ENCODE peak calls at places on chromosome 5, in ten cellular contexts. O, I, K, F, E, Y, H, W, B and C are unnamed samples. For H3K27me3, the result is how much of the 10 kb centered on the place peaks cover.

GRCh38 chr5:77145666-77146065 is 58.6 kb upstream of the ZBED3 start:
- DNase-seq in O (no peak), K (no peak), Y (no peak), W (no peak), F (no peak), H (no peak), E (no peak), I (no peak), B (no peak), C (no peak)

GRCh38 chr5:133256276-133256675 is 204.5 kb downstream of the HSPA4 start:
- DNase-seq in O (no peak), E (no peak), I (no peak), Y (no peak), B (no peak), H (no peak), W (no peak), K (no peak), F (no peak), C (no peak)

GRCh38 chr5:66242050-66242449 is 98.0 kb downstream of the SREK1 start:
- DNase-seq in E (no peak), F (no peak), H (no peak), W (no peak), B (no peak), Y (no peak), I (no peak), K (no peak), O (no peak), C (no peak)

GRCh38 chr5:154743812-154744211 is 11.4 kb upstream of the LARP1 start:
- DNase-seq in I (no peak), W (no peak), H (no peak), O (no peak), F (no peak), K (peak), Y (no peak), E (no peak), B (no peak), C (no peak)

GRCh38 chr5:160293901-160294561 is 18.3 kb downstream of the CCNJL start:
- DNase-seq in H (peak), E (no peak), W (no peak), F (peak), K (no peak), I (peak), O (peak), B (no peak), Y (no peak), C (peak)

GRCh38 chr5:178346607-178347334 is 114.2 kb upstream of the PHYKPL start:
- DNase-seq in E (no peak), W (no peak), B (no peak), O (no peak), H (peak), I (no peak), Y (no peak), F (no peak), K (no peak), C (no peak)

GRCh38 chr5:179467441-179467840 is 82.9 kb upstream of the RUFY1 start:
- DNase-seq in B (no peak), F (no peak), E (no peak), Y (no peak), K (no peak), H (no peak), W (no peak), O (no peak), I (no peak), C (no peak)

GRCh38 chr5:2353211-2353610 is 398.3 kb downstream of the IRX2 start:
- DNase-seq in B (no peak), F (no peak), I (no peak), W (no peak), E (no peak), O (no peak), K (no peak), Y (no peak), H (no peak), C (no peak)

GRCh38 chr5:140175367-140176027 is 509 bp downstream of the CYSTM1 start:
- DNase-seq in W (peak), F (peak), K (peak), O (peak), Y (no peak), B (no peak), I (peak), E (peak), H (peak), C (peak)

GRCh38 chr5:151483176-151483575 is 35.8 kb downstream of the SLC36A1 start:
- DNase-seq in I (peak), F (no peak), E (no peak), K (no peak), B (no peak), Y (no peak), H (no peak), O (no peak), W (no peak), C (peak)

GRCh38 chr5:79689541-79690466 is at the start of gene CMYA5:
- DNase-seq in O (peak), H (no peak), I (peak), W (peak), B (no peak), Y (no peak), E (peak), K (no peak), F (peak), C (no peak)

GRCh38 chr5:156094001-156094400 is 233.0 kb upstream of the SGCD start:
- DNase-seq in W (no peak), F (no peak), H (no peak), O (no peak), K (no peak), B (no peak), Y (no peak), E (no peak), I (peak), C (no peak)

GRCh38 chr5:12392246-12392645 is 488.0 kb upstream of the CTNND2 start:
- DNase-seq in W (no peak), B (no peak), Y (no peak), O (no peak), K (no peak), H (no peak), E (no peak), I (no peak), F (no peak), C (no peak)

GRCh38 chr5:116944171-116944570 is 369.5 kb upstream of the SEMA6A start:
- DNase-seq in B (no peak), W (peak), F (no peak), E (no peak), H (no peak), O (no peak), K (no peak), I (peak), Y (no peak), C (no peak)

GRCh38 chr5:6867712-6868111 is 154.5 kb downstream of the TENT4A start:
- DNase-seq in O (no peak), W (no peak), H (no peak), Y (no peak), K (no peak), I (no peak), F (no peak), E (no peak), B (no peak), C (no peak)

GRCh38 chr5:95617057-95617456 is 2.8 kb upstream of the GPR150 start:
- DNase-seq in F (no peak), B (no peak), E (no peak), Y (peak), O (no peak), H (no peak), K (no peak), I (no peak), W (no peak), C (no peak)

GRCh38 chr5:89372176-89372575 is 489.2 kb upstream of the MEF2C start:
- DNase-seq in E (no peak), Y (no peak), H (no peak), O (no peak), B (no peak), W (no peak), K (no peak), I (no peak), F (no peak), C (no peak)

GRCh38 chr5:111603446-111603827 is 91.1 kb upstream of the STARD4 start:
- DNase-seq in K (no peak), H (no peak), O (no peak), W (no peak), B (no peak), F (no peak), I (no peak), Y (no peak), E (no peak), C (no peak)

GRCh38 chr5:108726446-108727091 is 21.1 kb upstream of the FER start:
- DNase-seq in E (no peak), F (no peak), W (no peak), K (no peak), I (no peak), B (no peak), H (no peak), O (no peak), Y (no peak), C (no peak)

GRCh38 chr5:133817456-133817855 is 151.0 kb downstream of the C5orf15 start:
- DNase-seq in O (no peak), F (no peak), E (no peak), I (no peak), Y (no peak), W (no peak), K (no peak), H (no peak), B (no peak), C (no peak)

GRCh38 chr5:54725391-54726280 is 208.1 kb downstream of the SNX18 start:
- DNase-seq in F (no peak), Y (no peak), W (no peak), H (no peak), I (no peak), O (no peak), B (no peak), E (no peak), K (no peak), C (no peak)

GRCh38 chr5:179421156-179421895 is 76.1 kb upstream of the ADAMTS2 start:
- DNase-seq in B (no peak), I (no peak), F (no peak), Y (no peak), E (peak), K (peak), W (no peak), H (no peak), O (no peak), C (no peak)

GRCh38 chr5:177369050-177369912 is 11.6 kb downstream of the RGS14 start:
- DNase-seq in W (no peak), B (no peak), O (no peak), K (peak), I (peak), F (no peak), Y (no peak), H (no peak), E (peak), C (no peak)

GRCh38 chr5:132473019-132473531 is 17.5 kb downstream of the IRF1 start:
- DNase-seq in O (peak), K (no peak), I (no peak), Y (no peak), F (peak), W (no peak), E (peak), H (peak), B (no peak), C (no peak)

GRCh38 chr5:150946351-150946905 is 41.6 kb upstream of the ZNF300 start:
- DNase-seq in I (no peak), W (peak), O (peak), B (no peak), E (peak), H (peak), Y (no peak), K (peak), F (peak), C (no peak)

GRCh38 chr5:65914644-65915196 is 11.7 kb upstream of the ERBIN start:
- DNase-seq in H (no peak), W (no peak), K (no peak), O (no peak), Y (no peak), I (no peak), F (no peak), E (no peak), B (no peak), C (no peak)

GRCh38 chr5:79229357-79230174 is 6.4 kb upstream of the JMY start:
- DNase-seq in F (no peak), K (peak), Y (peak), H (peak), I (no peak), B (no peak), O (no peak), W (no peak), E (no peak), C (no peak)

GRCh38 chr5:96952118-96952750 is 16.4 kb downstream of the LNPEP start:
- DNase-seq in H (no peak), K (no peak), I (no peak), O (no peak), B (no peak), E (no peak), W (no peak), F (no peak), Y (no peak), C (no peak)

GRCh38 chr5:102866315-102866693 is 111.2 kb downstream of the PAM start:
- DNase-seq in Y (no peak), O (no peak), F (no peak), E (no peak), K (no peak), I (no peak), W (no peak), H (no peak), B (no peak), C (no peak)
- TF ChIP-seq CTCF in Y (no peak), O (no peak), F (no peak), E (no peak), K (no peak), I (no peak), W (no peak), H (no peak), B (no peak), C (no peak)

GRCh38 chr5:174147551-174147950 is 102.0 kb downstream of the NSG2 start:
- DNase-seq in K (no peak), W (no peak), H (no peak), O (no peak), I (no peak), Y (no peak), E (no peak), B (no peak), F (no peak), C (no peak)
- TF ChIP-seq POLR2AphosphoS5 in K (no peak), W (no peak), H (no peak), O (no peak), I (no peak), Y (no peak), E (no peak), B (no peak), F (no peak), C (no peak)

DNA sequence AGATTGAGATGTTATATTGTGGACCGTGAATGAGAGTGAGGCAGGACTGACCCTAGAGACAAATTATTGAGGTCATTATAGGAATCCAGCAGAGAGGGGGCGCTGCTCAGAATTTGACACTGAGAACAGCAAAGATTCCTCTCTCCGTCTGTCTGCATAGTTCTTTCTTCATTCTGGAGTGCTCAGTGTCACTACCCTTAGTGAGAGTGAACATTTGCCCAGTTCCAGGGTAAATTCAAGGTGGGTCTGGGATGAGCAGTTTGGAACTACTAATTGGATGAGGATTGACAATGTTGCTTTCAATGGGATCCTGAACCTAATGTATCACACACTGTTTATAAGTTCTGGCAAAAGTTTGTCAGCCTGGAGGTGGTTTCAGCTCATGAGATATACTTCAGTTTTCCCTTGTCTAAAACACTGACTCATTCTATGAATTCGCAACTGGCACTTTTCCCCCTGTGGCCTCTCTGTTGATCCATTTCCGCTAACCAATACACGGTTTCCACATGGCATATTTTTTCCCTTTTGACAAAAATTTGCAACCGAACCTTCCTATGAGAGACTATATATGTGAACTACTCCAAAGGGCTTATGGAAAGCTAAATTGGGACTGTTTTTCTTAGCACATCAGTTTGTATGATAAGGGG is 1240.8 kb upstream of the WWC1 start:
- DNase-seq in I (peak), W (no peak), F (no peak), E (no peak), Y (no peak), O (no peak), H (no peak), B (no peak), K (no peak), C (no peak)
- H3K27me3 ChIP-seq in I (under half), W (under half), F (under half), E (under half), Y (under half), O (under half), H (under half), B (under half), K (under half), C (under half)

DNA sequence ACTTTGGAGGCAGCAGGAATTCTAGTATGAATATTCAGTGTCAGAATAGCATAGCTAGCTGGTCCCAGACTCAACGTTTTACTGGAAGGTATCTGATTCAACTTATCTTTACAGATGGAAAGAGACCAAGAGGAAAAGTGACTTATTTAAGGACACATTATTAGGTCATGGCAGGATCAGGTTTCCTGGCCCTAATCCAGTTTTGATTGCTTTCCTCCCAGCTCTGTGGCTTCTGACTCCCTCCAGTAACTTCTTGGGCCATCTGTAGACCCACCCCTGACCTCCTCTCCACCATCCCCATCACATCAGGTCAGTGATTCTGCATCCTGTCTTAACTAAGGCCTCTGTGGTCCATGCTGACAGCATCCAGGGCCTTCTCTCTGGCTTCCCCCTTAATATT is 38.4 kb downstream of the SH3TC2 start:
- DNase-seq in Y (no peak), E (no peak), F (no peak), B (no peak), H (no peak), I (no peak), K (no peak), W (no peak), O (no peak), C (no peak)
- TF ChIP-seq CTCF in Y (no peak), E (no peak), F (no peak), B (no peak), H (no peak), I (no peak), K (no peak), W (no peak), O (no peak), C (no peak)

DNA sequence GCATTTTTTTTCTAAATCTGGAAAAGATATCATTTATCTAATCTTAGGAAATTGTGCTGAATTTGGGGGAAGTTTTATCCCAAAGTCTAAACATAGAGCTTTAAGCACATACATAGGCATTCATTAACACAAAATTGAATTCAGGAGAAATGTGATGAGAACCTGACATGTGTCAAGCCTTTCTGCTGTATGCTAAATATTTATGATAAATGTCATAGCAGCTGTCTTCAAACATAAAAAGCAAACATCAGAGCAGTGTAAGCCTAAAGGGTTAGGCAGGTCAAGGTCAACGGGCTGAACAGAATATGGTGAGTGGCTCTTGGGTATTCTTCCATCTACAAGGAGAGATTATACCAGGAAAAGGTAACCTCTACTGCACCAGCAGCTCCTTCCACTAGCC is 737.2 kb upstream of the ZNF608 start:
- DNase-seq in W (no peak), Y (no peak), O (no peak), E (no peak), F (no peak), H (no peak), B (no peak), I (no peak), K (no peak), C (no peak)
- TF ChIP-seq POLR2AphosphoS5 in W (no peak), Y (no peak), O (no peak), E (no peak), F (no peak), H (no peak), B (no peak), I (no peak), K (no peak), C (no peak)

DNA sequence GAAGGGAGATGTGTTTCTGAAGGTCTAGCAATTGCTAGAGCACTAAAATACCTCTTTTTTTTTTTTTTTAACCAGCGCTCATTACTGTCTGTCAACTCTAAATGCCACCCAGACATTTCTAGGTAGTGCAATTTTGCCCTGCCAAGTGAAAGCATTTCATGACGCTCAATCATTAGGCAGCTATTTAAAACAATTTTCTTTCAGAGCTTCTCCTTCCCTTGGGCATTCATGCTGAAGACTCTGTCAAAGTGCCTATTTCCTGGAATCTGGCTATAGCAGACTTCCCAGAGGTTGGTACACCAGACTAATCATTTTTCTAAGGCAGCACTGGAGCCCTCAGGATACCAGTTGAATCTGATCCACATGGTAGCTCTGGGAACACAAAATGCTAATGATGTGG is 97.0 kb upstream of the ANKRD55 start:
- DNase-seq in K (no peak), H (no peak), W (no peak), Y (no peak), O (no peak), F (no peak), E (no peak), I (no peak), B (no peak), C (no peak)
- H3K27me3 ChIP-seq in K (under half), H (under half), W (under half), Y (under half), O (under half), F (under half), E (under half), I (under half), B (under half), C (under half)

GRCh38 chr5:180648658-180649296 is 623 bp downstream of the FLT4 start:
- DNase-seq in E (peak), Y (no peak), O (no peak), I (peak), F (no peak), W (no peak), K (peak), B (no peak), H (no peak), C (no peak)
- TF ChIP-seq CTCF in E (no peak), Y (peak), O (no peak), I (peak), F (no peak), W (no peak), K (peak), B (no peak), H (no peak), C (no peak)

GRCh38 chr5:73940026-73940425 is 314.0 kb downstream of the ARHGEF28 start:
- DNase-seq in F (no peak), E (no peak), H (no peak), O (no peak), I (no peak), K (peak), B (no peak), Y (no peak), W (no peak), C (no peak)
- TF ChIP-seq POLR2AphosphoS5 in F (no peak), E (no peak), H (no peak), O (no peak), I (no peak), K (no peak), B (no peak), Y (no peak), W (no peak), C (no peak)